ENCODE peak calls at places on chromosomes 4 and X, in nine cellular contexts. H is activated CD4-positive, alpha-beta T cell treated with anti-CD3 and anti-CD28 coated beads, Interleukin-2, amount 50 U/mL, for 1 hour; Q is caudate nucleus; S is stimulated activated CD4-positive, alpha-beta T cell treated with anti-CD3 and anti-CD28 coated beads, Interleukin-15, amount 100 ng/mL, for 1 hour; Z is islet precursor cell; U is pons; I is AG09319; R is neural crest cell; M is stimulated activated naive B cell treated with anti-CD40 and anti-IgM and Interleukin-4, amounts not matched to agents 10 μg/mL and 1 μg/mL and 100 μg/mL, for 72 hours. T is an unnamed sample.

GRCh38 chr4:82517043-82517442 is 44.7 kb downstream of the TMEM150C start:
- DNase-seq in H (no peak), Q (no peak), S (no peak), Z (no peak), U (no peak), I (no peak), R (no peak), M (no peak), T (no peak)

GRCh38 chr4:138891610-138892009 is 124.0 kb upstream of the NOCT start:
- DNase-seq in H (no peak), Q (no peak), S (no peak), Z (no peak), U (no peak), I (no peak), R (no peak), M (no peak), T (no peak)

GRCh38 chrX:132063862-132064261 is 40.8 kb downstream of the STK26 start:
- DNase-seq in H (no peak), Q (no peak), S (no peak), Z (no peak), U (no peak), I (no peak), R (no peak), M (no peak), T (no peak)

GRCh38 chr4:152014280-152014679 is 253.5 kb upstream of the GATB start:
- DNase-seq in H (peak), Q (no peak), S (peak), Z (no peak), U (no peak), I (no peak), R (no peak), M (peak), T (no peak)

GRCh38 chr4:37727635-37728034 is 41.5 kb upstream of the RELL1 start:
- DNase-seq in H (no peak), Q (no peak), S (no peak), Z (no peak), U (no peak), I (no peak), R (no peak), M (no peak), T (no peak)

GRCh38 chr4:71195932-71196331 is 142.9 kb upstream of the SLC4A4 start:
- DNase-seq in H (no peak), Q (no peak), S (no peak), Z (peak), U (no peak), I (no peak), R (no peak), M (no peak), T (no peak)

GRCh38 chrX:40877869-40878268 is 142.5 kb upstream of the MED14 start:
- DNase-seq in H (no peak), Q (no peak), S (no peak), Z (no peak), U (peak), I (no peak), R (no peak), M (no peak), T (no peak)

GRCh38 chr4:13970349-13970748 is 342.8 kb upstream of the BOD1L1 start:
- DNase-seq in H (no peak), Q (no peak), S (no peak), Z (no peak), U (no peak), I (no peak), R (no peak), M (no peak), T (no peak)

GRCh38 chrX:119410027-119410819 is 11.1 kb downstream of the SLC25A43 start:
- DNase-seq in H (no peak), Q (no peak), S (no peak), Z (peak), U (no peak), I (peak), R (no peak), M (no peak), T (peak)

GRCh38 chr4:184471872-184472539 is 2.3 kb downstream of the IRF2 start:
- DNase-seq in H (no peak), Q (peak), S (no peak), Z (no peak), U (peak), I (no peak), R (no peak), M (no peak), T (no peak)

GRCh38 chr4:185872747-185873380 is 60.9 kb upstream of the SORBS2 start:
- DNase-seq in H (no peak), Q (no peak), S (no peak), Z (no peak), U (no peak), I (no peak), R (no peak), M (no peak), T (no peak)

GRCh38 chr4:15003441-15003890 is 1.2 kb downstream of the CPEB2 start:
- DNase-seq in H (peak), Q (no peak), S (peak), Z (no peak), U (no peak), I (no peak), R (peak), M (peak), T (no peak)

GRCh38 chrX:10932842-10933440 is 178.2 kb upstream of the HCCS start:
- DNase-seq in H (no peak), Q (no peak), S (no peak), Z (no peak), U (no peak), I (no peak), R (no peak), M (no peak), T (no peak)

GRCh38 chr4:93981594-93981993 is 153.0 kb downstream of the ATOH1 start:
- DNase-seq in H (no peak), Q (no peak), S (no peak), Z (no peak), U (no peak), I (no peak), R (no peak), M (no peak), T (no peak)

GRCh38 chr4:82680834-82681233 is 117.8 kb downstream of the SCD5 start:
- DNase-seq in H (no peak), Q (no peak), S (no peak), Z (no peak), U (no peak), I (peak), R (no peak), M (no peak), T (no peak)

GRCh38 chr4:6198278-6198677 is 2.1 kb downstream of the JAKMIP1 start:
- DNase-seq in H (no peak), Q (no peak), S (no peak), Z (no peak), U (no peak), I (no peak), R (no peak), M (no peak), T (no peak)

GRCh38 chrX:49915352-49916222 is 6.8 kb upstream of the CLCN5 start:
- DNase-seq in H (peak), Q (no peak), S (no peak), Z (peak), U (peak), I (no peak), R (peak), M (peak), T (no peak)

T was measured in GOT3.